ENCODE peak calls at places on chromosome 15, in ten cellular contexts. K is GM04504; W is activated CD4-positive, alpha-beta memory T cell treated with anti-CD3 and anti-CD28 coated beads for 36 hours; M is Calu3; P is substantia nigra; H is left ventricle myocardium inferior; V is NCI-H774; I is activated CD4-positive, alpha-beta T cell treated with anti-CD3 and anti-CD28 coated beads, Interleukin-2, amount 50 U/mL, for 24 hours; R is fibroblast of mammary gland; G is tibial artery. C is an unnamed sample.

GRCh38 chr15:38370079-38370478 is 83.8 kb upstream of the FAM98B start:
- DNase-seq in K (no peak), W (no peak), M (no peak), P (no peak), H (no peak), V (no peak), I (no peak), R (no peak), G (no peak), C (no peak)

GRCh38 chr15:82183121-82184031 is 79.2 kb downstream of the EFL1 start:
- DNase-seq in K (no peak), W (no peak), M (no peak), P (no peak), H (no peak), V (no peak), I (no peak), R (peak), G (no peak), C (no peak)

GRCh38 chr15:67063689-67064606 is 1.5 kb upstream of the SMAD3 start:
- DNase-seq in K (no peak), W (peak), M (peak), P (no peak), H (peak), V (peak), I (no peak), R (no peak), G (no peak), C (peak)

GRCh38 chr15:39835550-39835949 is 52.9 kb upstream of the FSIP1 start:
- DNase-seq in K (no peak), W (no peak), M (no peak), P (no peak), H (no peak), V (no peak), I (no peak), R (no peak), G (no peak), C (no peak)

GRCh38 chr15:84598993-84599392 is 1.8 kb upstream of the ZSCAN2 start:
- DNase-seq in K (peak), W (peak), M (peak), P (no peak), H (no peak), V (peak), I (no peak), R (peak), G (no peak), C (no peak)

GRCh38 chr15:63210151-63211051 is 21.0 kb downstream of the RAB8B start:
- DNase-seq in K (no peak), W (no peak), M (no peak), P (no peak), H (no peak), V (no peak), I (no peak), R (no peak), G (no peak), C (no peak)

GRCh38 chr15:25052191-25052999 is 97.6 kb downstream of the SNRPN start:
- DNase-seq in K (no peak), W (no peak), M (no peak), P (no peak), H (no peak), V (no peak), I (no peak), R (no peak), G (no peak), C (no peak)

GRCh38 chr15:77589839-77590238 is 42.9 kb downstream of the LINGO1 start:
- DNase-seq in K (no peak), W (no peak), M (peak), P (no peak), H (no peak), V (no peak), I (no peak), R (no peak), G (no peak), C (no peak)

GRCh38 chr15:47675735-47676134 is 41.6 kb upstream of the SEMA6D start:
- DNase-seq in K (no peak), W (no peak), M (no peak), P (no peak), H (no peak), V (no peak), I (no peak), R (no peak), G (no peak), C (no peak)

GRCh38 chr15:98823012-98823458 is 174.7 kb downstream of the IGF1R start:
- DNase-seq in K (peak), W (peak), M (peak), P (no peak), H (no peak), V (no peak), I (no peak), R (peak), G (no peak), C (no peak)

GRCh38 chr15:77846360-77846759 is 213.6 kb upstream of the LINGO1 start:
- DNase-seq in K (no peak), W (no peak), M (no peak), P (no peak), H (no peak), V (no peak), I (no peak), R (no peak), G (no peak), C (no peak)